ENCODE peak calls at places on chromosome 16, in seven cellular contexts. O is GM23338; G is CD8-positive, alpha-beta T cell; W is upper lobe of right lung; U is endothelial cell of umbilical vein; S is neural progenitor cell; E is ovary. R is an unnamed sample. For H3K4me1, the result is how much of the 10 kb centered on the place peaks cover.

GRCh38 chr16:68275611-68276191 is 11.4 kb downstream of the SLC7A6 start:
- DNase-seq in S (no peak), W (no peak), G (peak), U (no peak), E (no peak), O (no peak), R (peak)

GRCh38 chr16:19706846-19707245 is 11.2 kb downstream of the KNOP1 start:
- DNase-seq in U (no peak), G (no peak), S (no peak), E (no peak), W (peak), O (no peak), R (no peak)

GRCh38 chr16:86965840-86966239 is 351.4 kb downstream of the C16orf95 start:
- DNase-seq in E (no peak), U (no peak), G (no peak), O (no peak), S (no peak), W (no peak), R (no peak)

GRCh38 chr16:86579268-86580062 is 1.1 kb downstream of the FOXL1 start:
- DNase-seq in E (no peak), G (no peak), O (peak), U (no peak), W (no peak), S (peak), R (no peak)

GRCh38 chr16:31132303-31132978 is 3.1 kb downstream of the PRSS8 start:
- DNase-seq in S (no peak), U (no peak), G (no peak), E (no peak), W (no peak), O (no peak), R (no peak)

GRCh38 chr16:73713817-73714495 is 582.7 kb upstream of the PSMD7 start:
- DNase-seq in G (no peak), E (no peak), S (peak), U (no peak), W (no peak), O (peak), R (no peak)

GRCh38 chr16:48687421-48688038 is 77.5 kb upstream of the N4BP1 start:
- DNase-seq in S (peak), E (peak), G (no peak), W (no peak), U (peak), O (peak), R (peak)

GRCh38 chr16:21101631-21102420 is 48.8 kb downstream of the DNAH3 start:
- DNase-seq in E (no peak), G (peak), S (peak), U (no peak), O (peak), W (no peak), R (no peak)

GRCh38 chr16:28108590-28109247 is 45.2 kb upstream of the GSG1L start:
- DNase-seq in U (no peak), W (no peak), G (no peak), S (no peak), O (no peak), E (no peak), R (no peak)

GRCh38 chr16:4113358-4114256 is 2.6 kb downstream of the ADCY9 start:
- DNase-seq in W (no peak), E (no peak), S (no peak), U (no peak), G (no peak), O (no peak), R (no peak)

GRCh38 chr16:82646504-82646903 is 19.7 kb downstream of the CDH13 start:
- DNase-seq in O (no peak), E (no peak), S (no peak), G (no peak), W (no peak), U (no peak), R (no peak)

GRCh38 chr16:10828851-10829331 is 10.3 kb upstream of the TVP23A start:
- DNase-seq in E (peak), U (peak), G (no peak), W (peak), O (peak), S (no peak), R (no peak)

GRCh38 chr16:685967-686366 is 1.8 kb upstream of the JMJD8 start:
- DNase-seq in S (peak), W (no peak), U (peak), O (peak), G (no peak), E (peak), R (no peak)

GRCh38 chr16:30934827-30935557 is 11.6 kb downstream of the FBXL19 start:
- DNase-seq in W (no peak), S (peak), U (peak), O (peak), E (no peak), G (no peak), R (peak)

GRCh38 chr16:54123766-54124165 is 162.8 kb downstream of the IRX3 start:
- DNase-seq in S (no peak), G (no peak), U (no peak), O (no peak), E (no peak), W (no peak), R (no peak)
- H3K4me1 ChIP-seq in S (under half), G (under half), U (under half), O (under half), E (under half), W (under half), R (under half)

GRCh38 chr16:67191995-67192681 is at the start of gene E2F4:
- DNase-seq in U (peak), W (peak), E (peak), G (peak), S (peak), O (peak), R (peak)

GRCh38 chr16:67196881-67197280 is 2.0 kb upstream of the ELMO3 start:
- DNase-seq in G (no peak), O (no peak), S (no peak), W (no peak), E (no peak), U (no peak), R (no peak)

GRCh38 chr16:67192781-67193260 is 866 bp downstream of the E2F4 start:
- DNase-seq in W (no peak), O (no peak), G (no peak), S (no peak), E (no peak), U (no peak), R (no peak)

GRCh38 chr16:67195676-67196075 is 3.3 kb upstream of the ELMO3 start:
- DNase-seq in S (no peak), O (no peak), U (no peak), W (no peak), E (no peak), G (no peak), R (no peak)

DNA sequence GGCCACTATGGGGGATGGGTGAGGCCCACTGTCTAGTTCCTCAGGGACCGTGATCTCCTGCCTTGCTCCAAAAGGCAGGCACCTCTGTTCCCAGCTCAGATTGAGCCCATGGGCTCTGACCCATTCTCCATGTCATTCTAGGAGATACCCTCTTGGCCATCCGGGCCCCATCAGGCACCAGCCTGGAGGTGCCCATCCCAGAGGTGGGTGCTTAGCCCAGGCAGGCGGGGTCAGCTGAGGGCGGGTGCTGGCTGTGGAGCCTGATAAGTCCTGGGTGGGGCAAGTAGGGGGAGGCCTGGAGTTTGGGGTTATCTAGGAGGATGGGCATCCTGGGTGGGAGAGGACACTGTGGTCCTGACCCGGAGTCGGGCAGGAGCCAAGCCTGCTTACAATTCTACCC is 2.3 kb downstream of the E2F4 start:
- DNase-seq in O (no peak), E (no peak), W (no peak), S (no peak), U (no peak), G (no peak), R (no peak)
- H3K4me1 ChIP-seq in O (under half), E (under half), W (under half), S (under half), U (under half), G (under half), R (under half)

GRCh38 chr16:88456356-88457292 is 3.5 kb downstream of the ZFPM1 start:
- DNase-seq in S (no peak), E (no peak), U (no peak), O (no peak), G (no peak), W (no peak), R (peak)
- H3K4me1 ChIP-seq in S (under half), E (under half), U (under half), O (under half), G (under half), W (under half), R (half or more)

DNA sequence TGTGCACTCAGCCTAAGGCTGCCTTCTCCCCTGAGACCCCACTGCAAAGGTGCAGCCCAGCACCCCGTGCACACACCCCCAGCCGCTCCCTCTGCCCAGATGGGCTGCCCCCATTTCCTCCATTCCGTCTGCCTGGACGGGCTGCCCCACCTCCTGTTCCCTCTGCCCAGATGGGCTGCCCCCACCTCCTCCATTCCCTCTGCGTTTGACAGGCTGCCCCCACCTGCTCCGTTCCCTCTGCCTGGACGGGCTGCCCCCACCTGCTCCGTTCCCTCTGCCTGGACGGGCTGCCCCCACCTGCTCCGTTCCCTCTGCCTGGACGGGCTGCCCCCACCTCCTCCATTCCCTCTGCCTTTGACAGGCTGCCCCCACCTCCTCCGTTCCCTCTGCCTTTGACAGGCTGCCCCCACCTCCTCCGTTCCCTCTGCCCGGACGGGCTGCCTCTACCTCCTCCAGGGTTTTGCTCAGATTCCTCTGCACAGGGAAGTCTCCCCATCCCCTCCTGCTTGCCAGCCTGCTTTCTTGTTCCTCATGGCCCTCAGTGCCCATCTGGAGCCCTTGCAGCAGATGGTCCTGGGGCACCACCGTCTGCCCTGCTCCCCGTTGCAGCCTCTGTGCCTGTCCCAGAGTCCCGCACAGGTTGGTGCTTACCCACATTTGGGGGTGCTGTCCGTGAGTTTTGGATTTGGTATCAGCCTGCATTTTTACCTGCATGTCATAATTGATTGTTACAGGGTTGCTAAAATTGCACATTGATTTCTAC is 23.4 kb upstream of the IL17C start:
- DNase-seq in U (no peak), W (no peak), E (peak), S (no peak), O (no peak), G (no peak), R (no peak)
- H3K4me1 ChIP-seq in U (under half), W (under half), E (under half), S (under half), O (under half), G (under half), R (under half)

GRCh38 chr16:85459529-85460251 is 153.4 kb upstream of the GSE1 start:
- DNase-seq in U (no peak), W (no peak), E (peak), S (no peak), O (no peak), G (no peak), R (no peak)
- H3K4me1 ChIP-seq in U (under half), W (under half), E (half or more), S (under half), O (under half), G (under half), R (under half)